ENCODE peak calls at places on chromosomes 5 and 9, in nine cellular contexts. W, O, S, F, Q, L, G, K and Z are unnamed samples.

GRCh38 chr5:172903790-172904189 is 55.4 kb upstream of the RPL26L1 start:
- DNase-seq in W (peak), O (peak), S (no peak), F (peak), Q (no peak), L (peak), G (peak), K (peak), Z (no peak)

GRCh38 chr5:94471496-94471895 is 146.9 kb downstream of the KIAA0825 start:
- DNase-seq in W (peak), O (no peak), S (no peak), F (no peak), Q (no peak), L (no peak), G (peak), K (no peak), Z (no peak)

GRCh38 chr5:53890490-53890889 is 330.1 kb downstream of the NDUFS4 start:
- DNase-seq in W (no peak), O (no peak), S (peak), F (no peak), Q (no peak), L (no peak), G (no peak), K (no peak), Z (no peak)

GRCh38 chr9:36401179-36401740 is 1.2 kb upstream of the RNF38 start:
- DNase-seq in W (peak), O (no peak), S (no peak), F (no peak), Q (no peak), L (no peak), G (no peak), K (peak), Z (peak)

GRCh38 chr9:21334603-21334968 is 618 bp downstream of the KLHL9 start:
- DNase-seq in W (peak), O (no peak), S (no peak), F (no peak), Q (no peak), L (no peak), G (no peak), K (no peak), Z (no peak)

GRCh38 chr5:151449288-151449687 is 1.9 kb downstream of the SLC36A1 start:
- DNase-seq in W (no peak), O (no peak), S (no peak), F (no peak), Q (no peak), L (no peak), G (no peak), K (no peak), Z (no peak)

GRCh38 chr5:34587355-34588241 is 68.5 kb upstream of the RAI14 start:
- DNase-seq in W (peak), O (peak), S (no peak), F (no peak), Q (no peak), L (no peak), G (no peak), K (no peak), Z (no peak)

GRCh38 chr5:78547731-78548189 is 100.8 kb downstream of the LHFPL2 start:
- DNase-seq in W (peak), O (peak), S (peak), F (no peak), Q (peak), L (peak), G (peak), K (peak), Z (no peak)

GRCh38 chr9:89496645-89497044 is 1.3 kb downstream of the SEMA4D start:
- DNase-seq in W (no peak), O (no peak), S (no peak), F (no peak), Q (no peak), L (no peak), G (no peak), K (no peak), Z (no peak)

GRCh38 chr5:132209901-132210545 is 17.6 kb downstream of the P4HA2 start:
- DNase-seq in W (no peak), O (no peak), S (no peak), F (no peak), Q (peak), L (no peak), G (no peak), K (no peak), Z (no peak)

GRCh38 chr9:129381481-129381957 is 203.5 kb upstream of the IER5L start:
- DNase-seq in W (no peak), O (no peak), S (no peak), F (no peak), Q (peak), L (no peak), G (no peak), K (no peak), Z (no peak)

GRCh38 chr9:120916573-120916972 is 10.0 kb downstream of the TRAF1 start:
- DNase-seq in W (peak), O (peak), S (peak), F (no peak), Q (peak), L (no peak), G (no peak), K (peak), Z (no peak)

GRCh38 chr5:131617140-131617822 is 17.7 kb downstream of the RAPGEF6 start:
- DNase-seq in W (no peak), O (no peak), S (no peak), F (no peak), Q (no peak), L (no peak), G (no peak), K (no peak), Z (no peak)

GRCh38 chr9:137742698-137743097 is 123.9 kb downstream of the EHMT1 start:
- DNase-seq in W (peak), O (no peak), S (peak), F (no peak), Q (no peak), L (no peak), G (no peak), K (no peak), Z (no peak)

GRCh38 chr5:73007051-73007450 is 51.2 kb downstream of the FCHO2 start:
- DNase-seq in W (no peak), O (no peak), S (no peak), F (no peak), Q (no peak), L (no peak), G (no peak), K (no peak), Z (no peak)

GRCh38 chr5:152178350-152178699 is 226.8 kb downstream of the NMUR2 start:
- DNase-seq in W (no peak), O (no peak), S (no peak), F (no peak), Q (no peak), L (no peak), G (no peak), K (no peak), Z (no peak)

GRCh38 chr5:14880688-14881087 is 9.1 kb upstream of the ANKH start:
- DNase-seq in W (peak), O (no peak), S (no peak), F (no peak), Q (no peak), L (no peak), G (no peak), K (no peak), Z (no peak)

GRCh38 chr9:104987743-104988142 is 59.8 kb upstream of the ABCA1 start:
- DNase-seq in W (no peak), O (no peak), S (no peak), F (peak), Q (no peak), L (no peak), G (no peak), K (no peak), Z (no peak)

GRCh38 chr9:136665111-136665703 is 2.5 kb downstream of the EGFL7 start:
- DNase-seq in W (no peak), O (no peak), S (no peak), F (no peak), Q (no peak), L (no peak), G (no peak), K (no peak), Z (peak)
- TF ChIP-seq CTCF in W (peak), O (peak), S (peak), F (peak), Q (peak), L (peak), G (no peak), K (no peak), Z (no peak)

DNA sequence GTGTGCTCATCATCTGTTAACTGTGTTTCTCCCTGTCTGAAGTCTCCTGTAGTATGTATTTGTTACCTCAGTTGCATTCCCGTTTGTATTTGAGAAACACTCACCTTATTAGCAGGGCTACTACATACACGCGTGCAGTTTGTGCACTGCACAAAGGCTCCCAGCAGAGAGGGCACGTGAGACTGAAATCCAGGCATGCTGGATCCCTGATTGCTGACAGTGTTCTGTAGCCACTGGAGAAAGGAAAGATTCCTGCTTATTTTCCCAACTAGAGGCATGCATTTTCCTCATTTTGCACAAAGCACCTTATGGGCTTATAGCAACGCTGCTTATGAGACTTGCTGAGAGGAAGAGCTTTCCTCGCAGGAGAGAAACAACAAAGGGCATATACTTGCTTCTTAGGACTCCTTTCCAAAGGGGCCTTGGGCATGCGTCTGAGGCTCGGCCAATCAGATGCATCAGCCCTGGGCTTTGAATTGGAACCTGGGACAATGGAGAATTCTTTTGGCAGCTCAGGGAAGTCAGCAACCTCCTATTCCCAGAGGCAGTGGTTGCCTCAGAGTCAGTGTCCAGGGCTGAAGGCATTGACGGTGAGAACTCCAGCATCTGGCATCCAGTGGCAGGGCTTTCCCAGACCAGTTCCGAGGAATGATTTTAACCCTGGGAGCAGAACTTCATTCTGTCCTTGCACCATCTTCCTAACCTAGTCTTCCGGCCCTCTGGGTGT is 9.9 kb upstream of the MEGF10 start:
- DNase-seq in W (no peak), O (no peak), S (no peak), F (no peak), Q (no peak), L (no peak), G (no peak), K (no peak), Z (no peak)
- TF ChIP-seq CTCF in W (no peak), O (peak), S (no peak), F (no peak), Q (no peak), L (no peak), G (peak), K (no peak), Z (no peak)

GRCh38 chr5:141431286-141431685 is 979 bp downstream of the PCDHGA12 start:
- DNase-seq in W (peak), O (no peak), S (no peak), F (no peak), Q (no peak), L (no peak), G (no peak), K (peak), Z (peak)

GRCh38 chr5:141427783-141428426 is 2.4 kb upstream of the PCDHGA12 start:
- DNase-seq in W (no peak), O (no peak), S (no peak), F (no peak), Q (no peak), L (no peak), G (no peak), K (no peak), Z (no peak)

GRCh38 chr5:141434006-141434405 is 3.7 kb downstream of the PCDHGA12 start:
- DNase-seq in W (no peak), O (no peak), S (no peak), F (no peak), Q (no peak), L (no peak), G (no peak), K (no peak), Z (no peak)

DNA sequence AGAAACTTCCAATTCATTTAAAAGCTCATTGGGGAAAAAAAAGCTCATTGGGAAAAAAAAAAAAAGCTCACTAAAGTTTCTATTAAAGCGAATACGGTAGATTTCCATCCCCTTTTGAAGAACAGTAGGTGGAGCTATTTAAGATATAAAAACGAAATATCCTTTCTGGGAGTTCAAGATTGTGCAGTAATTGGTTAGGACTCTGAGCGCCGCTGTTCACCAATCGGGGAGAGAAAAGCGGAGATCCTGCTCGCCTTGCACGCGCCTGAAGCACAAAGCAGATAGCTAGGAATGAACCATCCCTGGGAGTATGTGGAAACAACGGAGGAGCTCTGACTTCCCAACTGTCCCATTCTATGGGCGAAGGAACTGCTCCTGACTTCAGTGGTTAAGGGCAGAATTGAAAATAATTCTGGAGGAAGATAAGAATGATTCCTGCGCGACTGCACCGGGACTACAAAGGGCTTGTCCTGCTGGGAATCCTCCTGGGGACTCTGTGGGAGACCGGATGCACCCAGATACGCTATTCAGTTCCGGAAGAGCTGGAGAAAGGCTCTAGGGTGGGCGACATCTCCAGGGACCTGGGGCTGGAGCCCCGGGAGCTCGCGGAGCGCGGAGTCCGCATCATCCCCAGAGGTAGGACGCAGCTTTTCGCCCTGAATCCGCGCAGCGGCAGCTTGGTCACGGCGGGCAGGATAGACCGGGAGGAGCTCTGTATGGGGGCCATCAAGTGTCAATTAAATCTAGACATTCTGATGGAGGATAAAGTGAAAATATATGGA is at the start of gene PCDHGA12:
- DNase-seq in W (peak), O (peak), S (peak), F (no peak), Q (no peak), L (no peak), G (peak), K (peak), Z (peak)
- TF ChIP-seq CTCF in W (peak), O (peak), S (peak), F (no peak), Q (peak), L (peak), G (peak), K (peak), Z (peak)

DNA sequence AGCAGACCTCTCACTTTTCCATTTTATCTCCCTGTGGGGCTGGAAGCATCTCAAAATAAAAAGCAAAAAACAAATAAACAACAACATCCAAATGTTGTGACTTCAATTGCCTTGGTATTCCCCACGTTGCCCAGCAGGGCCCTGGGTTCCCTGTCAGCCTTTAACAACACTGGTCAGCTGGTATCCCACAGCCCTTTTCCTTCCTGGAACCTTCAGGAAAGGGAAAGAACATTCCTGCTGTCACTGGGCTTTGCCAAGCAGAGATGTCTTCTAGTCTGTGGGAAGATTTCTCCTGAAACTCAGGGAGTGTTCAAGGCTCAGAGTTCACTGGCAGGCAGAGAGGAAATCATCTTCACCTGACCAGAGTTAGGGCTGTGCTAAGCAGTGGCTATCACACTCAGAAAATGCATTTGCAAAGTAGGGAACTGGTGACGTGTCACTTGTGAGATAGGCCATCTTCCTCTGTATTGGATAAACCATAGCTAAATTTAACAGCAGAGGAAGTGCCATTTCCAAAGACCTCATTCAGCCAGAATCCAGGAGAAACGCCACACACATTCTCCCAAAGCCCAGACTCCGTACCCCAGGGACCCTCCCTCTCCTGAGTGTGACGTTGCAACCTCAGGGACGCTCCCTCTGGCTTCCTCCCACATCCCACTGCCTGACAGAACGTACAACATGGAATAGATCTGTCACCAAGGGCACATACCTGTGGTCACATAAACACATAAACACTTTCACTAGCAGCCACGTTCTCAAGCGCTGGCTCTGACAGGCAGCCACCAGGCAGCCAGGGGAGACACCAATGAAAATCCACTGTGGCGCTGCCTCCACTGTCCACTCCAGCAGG is 274.0 kb upstream of the DAPK1 start:
- DNase-seq in W (no peak), O (no peak), S (no peak), F (no peak), Q (no peak), L (no peak), G (no peak), K (no peak), Z (no peak)
- TF ChIP-seq CTCF in W (no peak), O (no peak), S (no peak), F (no peak), Q (no peak), L (no peak), G (no peak), K (no peak), Z (no peak)